ENCODE peak calls at places on chromosomes 2 and 18, in eight cellular contexts. A, X, W, T, O, B, H and E are unnamed samples.

GRCh38 chr2:102304268-102304667 is 7.1 kb upstream of the IL1RL1 start:
- DNase-seq in X (no peak), A (no peak), T (no peak), O (no peak), H (no peak), B (peak; percentile 72), W (no peak), E (no peak)

GRCh38 chr18:35345460-35345921 is 1.3 kb upstream of the ZNF24 start:
- DNase-seq in X (peak; percentile 29), W (no peak), O (no peak), A (no peak), B (no peak), T (no peak), H (no peak), E (no peak)

GRCh38 chr2:102130651-102130991 is 11.9 kb upstream of the IL1R1 start:
- DNase-seq in W (no peak), X (no peak), O (no peak), T (no peak), B (no peak), H (no peak), A (no peak), E (no peak)

GRCh38 chr2:144208924-144209323 is 311.0 kb downstream of the ZEB2 start:
- DNase-seq in X (no peak), H (no peak), B (no peak), O (no peak), W (no peak), A (no peak), T (no peak), E (no peak)

GRCh38 chr2:111068435-111069058 is 52.2 kb upstream of the BCL2L11 start:
- DNase-seq in A (no peak), H (no peak), B (no peak), X (peak; percentile 3), O (no peak), W (no peak), T (no peak), E (peak; percentile 48)

GRCh38 chr2:108409768-108410167 is 32.0 kb downstream of the SULT1C4 start:
- DNase-seq in B (peak; percentile 55), X (peak; percentile 37), W (no peak), O (no peak), A (no peak), T (no peak), H (peak; percentile 72), E (no peak)

GRCh38 chr2:19360266-19360665 is 1.8 kb upstream of the OSR1 start:
- DNase-seq in O (no peak), X (no peak), H (no peak), T (no peak), W (no peak), B (no peak), A (no peak), E (no peak)

GRCh38 chr2:143545643-143546275 is 416.5 kb downstream of the ARHGAP15 start:
- DNase-seq in T (no peak), B (peak; percentile 57), O (no peak), X (peak; percentile 20), H (peak; percentile 29), A (no peak), W (no peak), E (no peak)

GRCh38 chr18:8614875-8615274 is 5.6 kb downstream of the RAB12 start:
- DNase-seq in B (no peak), O (no peak), W (no peak), A (no peak), T (no peak), H (no peak), X (no peak), E (no peak)

GRCh38 chr2:29187926-29188325 is 72.7 kb downstream of the CLIP4 start:
- DNase-seq in O (no peak), W (no peak), A (no peak), X (peak; percentile 16), B (peak; percentile 56), H (peak; percentile 47), T (no peak), E (no peak)

GRCh38 chr2:171762879-171763573 is 75.8 kb downstream of the DYNC1I2 start:
- DNase-seq in T (no peak), H (peak; percentile 59), W (no peak), O (no peak), X (peak; percentile 85), B (peak; percentile 90), A (no peak), E (no peak)

GRCh38 chr18:36786686-36787085 is 42.1 kb downstream of the TPGS2 start:
- DNase-seq in H (peak; percentile 83), T (peak; percentile 3), W (peak; percentile 51), O (no peak), X (peak; percentile 42), A (peak; percentile 63), B (peak; percentile 68), E (no peak)

GRCh38 chr18:48787523-48788151 is 163.1 kb downstream of the SMAD7 start:
- DNase-seq in O (no peak), W (peak; percentile 11), T (no peak), A (peak; percentile 19), H (peak; percentile 16), B (no peak), X (no peak), E (no peak)

GRCh38 chr2:232522855-232523681 is 2.9 kb downstream of the PRSS56 start:
- DNase-seq in O (no peak), X (no peak), T (peak; percentile 46), A (no peak), B (no peak), H (no peak), W (no peak), E (no peak)

GRCh38 chr2:469521-469920 is 181.6 kb upstream of the ALKAL2 start:
- DNase-seq in A (no peak), W (no peak), B (no peak), H (no peak), O (no peak), T (no peak), X (no peak), E (no peak)

GRCh38 chr2:169462896-169463695 is 16.2 kb upstream of the BBS5 start:
- DNase-seq in A (no peak), T (no peak), O (no peak), X (peak; percentile 58), H (peak; percentile 73), W (no peak), B (peak; percentile 93), E (no peak)

GRCh38 chr18:33010149-33010548 is 237.3 kb upstream of the KLHL14 start:
- DNase-seq in O (no peak), X (peak; percentile 13), H (no peak), B (no peak), A (no peak), W (no peak), T (no peak), E (no peak)

GRCh38 chr2:212930556-212930955 is 220.9 kb downstream of the IKZF2 start:
- DNase-seq in A (no peak), H (no peak), X (no peak), T (no peak), W (no peak), B (no peak), O (no peak), E (no peak)

GRCh38 chr2:229202646-229203045 is 68.4 kb downstream of the PID1 start:
- DNase-seq in W (no peak), O (no peak), H (no peak), T (no peak), A (no peak), B (peak; percentile 7), X (no peak), E (no peak)

GRCh38 chr2:45497355-45497754 is 113.7 kb downstream of the SRBD1 start:
- DNase-seq in W (no peak), B (peak; percentile 8), A (no peak), T (no peak), O (no peak), X (no peak), H (peak; percentile 14), E (no peak)

GRCh38 chr2:19331452-19331851 is 27.0 kb downstream of the OSR1 start:
- DNase-seq in W (no peak), X (no peak), H (no peak), A (no peak), O (no peak), B (no peak), T (no peak), E (no peak)

GRCh38 chr2:14621874-14622273 is 10.6 kb upstream of the LRATD1 start:
- DNase-seq in T (no peak), H (no peak), X (no peak), W (no peak), O (no peak), A (no peak), B (no peak), E (no peak)

GRCh38 chr2:166494140-166494544 is at the start of gene SCN7A:
- DNase-seq in A (peak; percentile 82), X (peak; percentile 2), H (peak; percentile 31), T (no peak), O (no peak), W (peak; percentile 78), B (peak; percentile 52), E (peak; percentile 62)

GRCh38 chr2:169716229-169716886 is 17.3 kb upstream of the KLHL23 start:
- DNase-seq in H (peak; percentile 81), W (peak; percentile 49), X (peak; percentile 93), B (peak; percentile 91), A (no peak), T (no peak), O (no peak), E (no peak)

GRCh38 chr2:82795446-82795845 is 1663.6 kb downstream of the SUCLG1 start:
- DNase-seq in X (peak; percentile 44), B (peak; percentile 1), H (peak; percentile 78), W (no peak), T (peak; percentile 29), A (no peak), O (no peak), E (no peak)

GRCh38 chr2:124804014-124804940 is 779.2 kb downstream of the CNTNAP5 start:
- DNase-seq in B (peak; percentile 10), W (no peak), T (peak; percentile 40), H (peak; percentile 4), O (no peak), A (no peak), X (peak; percentile 8), E (peak; percentile 30)

GRCh38 chr2:186229265-186229664 is 256.8 kb upstream of the ZC3H15 start:
- DNase-seq in B (no peak), H (no peak), A (no peak), O (no peak), X (no peak), T (no peak), W (no peak), E (no peak)